ENCODE peak calls at places on chromosomes 11 and 22, in five cellular contexts. A, M, K, Y and G are unnamed samples.
A peak's percentile ranks its signal among the peaks of the same experiment; 100 is the strongest.

GRCh38 chr22:36331912-36332622 is 55.7 kb downstream of the MYH9 start:
- DNase-seq in A (peak; percentile 22), M (no peak), K (peak; percentile 67), Y (peak; percentile 88), G (peak; percentile 74)

GRCh38 chr11:75066061-75066460 is 30.6 kb downstream of the OR2AT4 start:
- DNase-seq in A (no peak), M (no peak), K (peak; percentile 26), Y (no peak), G (no peak)

GRCh38 chr11:65575568-65576231 is at the start of gene EHBP1L1:
- DNase-seq in A (peak; percentile 38), M (peak; percentile 55), K (peak; percentile 57), Y (peak; percentile 91), G (no peak)

GRCh38 chr11:64251722-64251985 is 324 bp downstream of the PLCB3 start:
- DNase-seq in A (no peak), M (no peak), K (no peak), Y (no peak), G (no peak)

GRCh38 chr11:33694346-33695050 is 6.1 kb downstream of the C11orf91 start:
- DNase-seq in A (no peak), M (no peak), K (no peak), Y (no peak), G (no peak)

GRCh38 chr11:17921620-17922473 is 91.0 kb downstream of the SERGEF start:
- DNase-seq in A (no peak), M (peak; percentile 71), K (peak; percentile 92), Y (no peak), G (no peak)

GRCh38 chr11:47489395-47489755 is 40.4 kb upstream of the RAPSN start:
- DNase-seq in A (no peak), M (no peak), K (no peak), Y (no peak), G (no peak)

GRCh38 chr11:112795142-112795815 is 165.9 kb upstream of the NCAM1 start:
- DNase-seq in A (peak; percentile 63), M (peak; percentile 69), K (peak; percentile 60), Y (peak; percentile 58), G (no peak)

GRCh38 chr22:36732609-36733008 is 29.1 kb upstream of the CACNG2 start:
- DNase-seq in A (no peak), M (no peak), K (no peak), Y (peak; percentile 17), G (no peak)

GRCh38 chr22:20193761-20194494 is 43.1 kb upstream of the CCDC188 start:
- DNase-seq in A (no peak), M (no peak), K (no peak), Y (no peak), G (no peak)

GRCh38 chr22:20194681-20195593 is 44.1 kb upstream of the CCDC188 start:
- DNase-seq in A (no peak), M (no peak), K (no peak), Y (no peak), G (no peak)

GRCh38 chr22:20192293-20192971 is 41.6 kb upstream of the CCDC188 start:
- DNase-seq in A (no peak), M (no peak), K (no peak), Y (no peak), G (no peak)

GRCh38 chr22:20191803-20192202 is 40.9 kb upstream of the CCDC188 start:
- DNase-seq in A (no peak), M (no peak), K (no peak), Y (no peak), G (no peak)

DNA sequence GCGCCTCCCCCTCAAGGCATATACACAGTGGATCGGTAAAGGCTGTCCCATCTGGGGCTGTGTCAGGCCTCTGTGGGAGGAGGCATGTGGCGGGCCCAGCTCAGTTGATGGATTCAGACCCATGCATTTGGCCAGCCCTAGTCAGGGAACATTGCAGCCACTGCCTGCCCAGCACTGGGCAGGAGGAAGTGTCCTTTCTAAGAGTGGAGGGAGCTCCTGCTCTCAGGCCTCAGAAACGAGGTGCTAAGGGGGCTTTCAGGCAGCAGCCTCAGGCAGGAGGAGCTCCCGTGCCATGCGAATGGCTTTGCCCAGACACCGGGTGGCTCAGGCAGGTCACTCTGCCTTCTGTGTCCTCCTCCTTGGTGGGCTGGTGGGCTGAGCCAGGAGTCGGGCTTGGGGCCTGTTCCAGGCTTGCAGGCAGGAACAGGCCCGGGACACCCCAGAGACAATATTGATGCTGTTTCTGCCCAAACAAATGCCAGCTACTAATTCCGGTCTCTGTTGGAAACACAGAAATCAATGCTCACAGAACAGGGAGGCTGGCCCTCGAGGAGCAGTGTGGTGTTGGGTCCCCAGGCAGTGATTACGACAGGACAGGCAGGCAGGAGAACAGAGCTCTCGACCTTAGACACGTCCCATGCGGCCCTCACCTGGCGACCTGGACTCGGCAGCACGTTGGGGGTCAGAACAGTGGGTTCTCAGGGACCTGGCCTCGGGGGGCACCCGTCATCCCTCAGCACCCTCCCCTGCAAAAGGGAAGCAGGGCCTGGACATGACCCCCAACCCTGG is 42.3 kb upstream of the CCDC188 start:
- DNase-seq in A (no peak), M (no peak), K (no peak), Y (no peak), G (no peak)
- TF ChIP-seq CTCF in A (no peak), M (no peak), K (no peak), Y (no peak), G (no peak)

DNA sequence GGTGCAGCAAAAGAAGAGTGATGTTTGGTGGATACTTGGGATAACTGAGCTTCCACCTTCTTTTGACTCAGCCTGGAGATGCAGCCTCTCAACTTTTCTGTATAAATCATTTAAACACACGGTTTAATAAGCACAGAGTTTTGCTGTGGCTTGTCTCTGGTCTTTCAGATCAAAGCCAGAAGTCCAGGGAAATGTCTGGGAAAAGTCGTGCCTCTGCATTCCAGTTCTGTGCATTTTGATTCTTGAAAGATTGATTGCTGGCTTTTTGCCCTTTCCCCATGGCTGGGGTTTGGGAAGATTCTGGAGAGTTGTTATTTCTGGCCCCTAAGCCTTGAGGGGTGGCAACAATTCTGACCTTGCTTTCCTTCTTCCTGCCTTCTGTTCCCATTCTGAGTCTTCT is 154.2 kb downstream of the COMMD9 start:
- DNase-seq in A (no peak), M (no peak), K (no peak), Y (no peak), G (no peak)
- TF ChIP-seq CTCF in A (no peak), M (no peak), K (no peak), Y (no peak), G (no peak)

DNA sequence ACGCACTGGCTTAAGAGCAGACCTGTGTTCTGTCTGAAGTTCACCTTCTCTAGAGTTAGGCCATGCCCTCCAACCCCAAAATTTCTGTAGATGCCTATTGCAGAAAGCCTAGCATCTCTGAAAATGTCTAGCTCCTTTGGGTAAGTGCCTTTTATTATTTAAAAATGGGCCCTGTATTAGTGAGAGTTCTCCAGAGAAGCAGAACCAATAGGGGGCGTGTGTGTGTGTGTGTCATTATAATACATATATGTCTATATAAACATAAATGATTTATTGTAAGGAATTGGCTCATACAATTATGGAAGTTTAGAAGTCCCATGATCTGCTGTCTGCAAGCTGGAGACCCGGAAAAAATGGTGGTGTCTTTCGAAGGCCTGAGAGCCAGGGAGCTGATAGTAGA is 144.7 kb downstream of the TTC17 start:
- DNase-seq in A (no peak), M (peak; percentile 15), K (peak; percentile 48), Y (no peak), G (no peak)
- TF ChIP-seq CTCF in A (no peak), M (peak; percentile 21), K (peak; percentile 51), Y (no peak), G (no peak)

DNA sequence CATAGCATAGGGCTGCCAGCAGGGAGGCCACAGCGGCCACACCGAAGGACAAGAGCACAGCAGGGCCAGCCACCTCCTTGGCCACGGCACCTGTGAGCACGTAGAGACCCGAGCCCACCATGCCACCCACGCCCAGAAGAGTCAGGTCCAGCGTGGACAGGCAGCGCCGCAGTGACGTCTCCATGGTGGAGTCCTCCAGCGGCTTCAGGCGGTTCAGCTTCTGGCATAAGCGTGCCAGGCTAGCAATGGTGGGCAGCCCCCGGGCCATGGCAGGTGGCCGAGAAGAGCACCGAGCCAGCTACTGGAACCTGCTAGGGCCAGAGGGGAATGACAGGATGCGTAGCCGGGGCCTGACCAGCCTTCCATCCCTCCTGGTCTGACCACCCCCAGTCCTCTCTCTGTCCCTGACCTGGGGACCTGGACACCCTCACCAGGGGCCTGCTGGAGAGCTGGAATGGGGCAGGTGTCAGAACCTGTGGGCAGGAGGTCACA is 770 bp downstream of the SLC7A4 start:
- DNase-seq in A (no peak), M (no peak), K (no peak), Y (no peak), G (peak; percentile 37)
- TF ChIP-seq CTCF in A (no peak), M (no peak), K (no peak), Y (no peak), G (no peak)

DNA sequence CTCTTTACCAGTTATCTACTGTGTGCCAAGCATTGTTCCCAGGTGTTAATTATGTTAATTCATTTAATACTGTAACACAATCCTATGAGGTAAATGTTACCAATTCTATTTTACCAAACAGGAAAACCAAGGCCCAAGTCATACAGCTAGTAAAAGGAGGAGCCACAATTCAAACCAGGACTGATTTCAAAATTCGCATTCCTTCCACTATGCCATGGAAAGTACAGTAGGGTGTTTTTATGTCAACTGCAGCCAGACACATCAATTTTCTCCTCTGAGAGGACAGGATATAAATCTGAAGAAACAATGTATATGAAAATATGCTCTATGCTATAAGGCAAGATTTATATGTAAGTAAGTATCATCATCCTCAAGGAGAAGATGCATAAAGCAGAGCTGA is 104.3 kb downstream of the RPL27A start:
- DNase-seq in A (no peak), M (peak; percentile 52), K (peak; percentile 70), Y (no peak), G (no peak)
- TF ChIP-seq CTCF in A (no peak), M (peak; percentile 34), K (peak; percentile 51), Y (no peak), G (no peak)

DNA sequence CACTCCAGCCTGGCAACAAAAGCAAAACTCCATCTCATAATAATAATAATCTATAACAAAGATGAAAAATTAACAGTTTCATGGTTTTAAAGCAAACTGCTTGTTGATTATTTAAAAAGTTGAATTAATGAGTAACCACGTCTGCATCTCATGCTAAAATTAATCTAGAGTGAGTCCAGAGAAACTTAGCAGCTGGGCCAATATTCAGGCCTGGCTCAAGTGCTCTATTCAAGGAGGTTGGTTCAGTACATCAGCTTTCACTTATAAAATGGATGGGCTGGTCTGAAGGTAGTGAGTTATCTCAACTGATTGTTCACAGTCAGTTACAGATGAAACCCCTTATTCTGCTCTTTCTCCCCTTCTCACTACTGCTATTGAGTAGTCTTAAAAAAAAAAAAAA is 23.1 kb downstream of the VSTM5 start:
- DNase-seq in A (no peak), M (no peak), K (no peak), Y (no peak), G (no peak)
- TF ChIP-seq CTCF in A (no peak), M (no peak), K (no peak), Y (no peak), G (no peak)